ENCODE peak calls at places on chromosomes 13 and 19, in eight cellular contexts. E is K562, X is neuronal stem cell, I is astrocyte, B is hepatocyte, Z is GM12878, U is DND-41, M is GM23248. G is an unnamed sample.
A peak's percentile ranks its signal among the peaks of the same experiment; 100 is the strongest.

GRCh38 chr19:18278521-18279265 is 2.7 kb downstream of the JUND start:
- DNase-seq in I (no peak), E (peak; percentile 29), B (no peak), U (peak; percentile 58), X (no peak), M (peak; percentile 50), Z (no peak), G (peak; percentile 13)

GRCh38 chr19:58325623-58326022 is 1.2 kb upstream of the ZSCAN22 start:
- DNase-seq in E (no peak), M (peak; percentile 65), Z (no peak), B (no peak), I (peak; percentile 29), U (no peak), X (no peak), G (peak; percentile 42)

GRCh38 chr19:34084396-34085145 is 87.7 kb upstream of the LSM14A start:
- DNase-seq in X (no peak), E (no peak), I (no peak), Z (no peak), U (no peak), B (no peak), M (no peak), G (no peak)

GRCh38 chr13:48334534-48335127 is 31.1 kb downstream of the RB1 start:
- DNase-seq in E (no peak), B (peak; percentile 39), Z (peak; percentile 24), I (peak; percentile 21), U (no peak), M (peak; percentile 59), X (no peak), G (peak; percentile 39)

GRCh38 chr19:9877775-9878510 is 42.8 kb downstream of the PIN1 start:
- DNase-seq in M (peak; percentile 65), X (no peak), I (peak; percentile 43), B (no peak), U (no peak), Z (no peak), E (no peak), G (peak; percentile 59)

GRCh38 chr13:27962128-27962841 is 6.8 kb downstream of the CDX2 start:
- DNase-seq in U (no peak), B (peak; percentile 80), M (no peak), E (no peak), X (no peak), Z (no peak), I (no peak), G (no peak)

GRCh38 chr19:47427241-47428176 is 8.2 kb upstream of the MEIS3 start:
- DNase-seq in M (peak; percentile 61), X (peak; percentile 89), U (peak; percentile 69), E (peak; percentile 80), I (peak; percentile 25), B (peak; percentile 84), Z (no peak), G (peak; percentile 45)

GRCh38 chr19:48397636-48398328 is 4.3 kb downstream of the GRIN2D start:
- DNase-seq in X (no peak), U (no peak), B (no peak), E (no peak), Z (no peak), M (peak; percentile 45), I (no peak), G (no peak)

GRCh38 chr19:29387586-29387985 is 138.2 kb upstream of the VSTM2B start:
- DNase-seq in M (no peak), E (no peak), X (no peak), I (no peak), Z (no peak), B (no peak), U (no peak), G (no peak)

GRCh38 chr13:50320297-50320862 is 305.1 kb downstream of the KCNRG start:
- DNase-seq in Z (no peak), U (no peak), M (peak; percentile 53), E (no peak), X (no peak), B (peak; percentile 38), I (peak; percentile 81), G (peak; percentile 84)

GRCh38 chr19:17553256-17553655 is 2.2 kb upstream of the COLGALT1 start:
- DNase-seq in E (no peak), U (peak; percentile 53), B (no peak), Z (no peak), M (peak; percentile 96), X (no peak), I (peak; percentile 91), G (peak; percentile 96)

GRCh38 chr13:102846261-102847015 is 606 bp downstream of the ERCC5 start:
- DNase-seq in M (peak; percentile 79), X (no peak), I (peak; percentile 18), U (peak; percentile 65), B (peak; percentile 55), Z (no peak), E (no peak), G (peak; percentile 41)

GRCh38 chr13:44388427-44388826 is 14.8 kb downstream of the SERP2 start:
- DNase-seq in Z (no peak), I (no peak), U (no peak), B (no peak), E (no peak), X (no peak), M (no peak), G (no peak)

GRCh38 chr13:51644649-51645048 is 60.4 kb downstream of the WDFY2 start:
- DNase-seq in U (no peak), E (no peak), B (no peak), Z (no peak), I (peak; percentile 60), X (no peak), M (peak; percentile 75), G (peak; percentile 40)

GRCh38 chr19:3117746-3118145 is 18.1 kb upstream of the GNA15 start:
- DNase-seq in Z (no peak), M (no peak), E (no peak), I (no peak), X (no peak), B (no peak), U (no peak), G (no peak)

GRCh38 chr19:2083174-2083854 is 12.8 kb downstream of the MOB3A start:
- DNase-seq in E (no peak), B (no peak), U (peak; percentile 92), I (no peak), Z (no peak), M (no peak), X (no peak), G (no peak)

DNA sequence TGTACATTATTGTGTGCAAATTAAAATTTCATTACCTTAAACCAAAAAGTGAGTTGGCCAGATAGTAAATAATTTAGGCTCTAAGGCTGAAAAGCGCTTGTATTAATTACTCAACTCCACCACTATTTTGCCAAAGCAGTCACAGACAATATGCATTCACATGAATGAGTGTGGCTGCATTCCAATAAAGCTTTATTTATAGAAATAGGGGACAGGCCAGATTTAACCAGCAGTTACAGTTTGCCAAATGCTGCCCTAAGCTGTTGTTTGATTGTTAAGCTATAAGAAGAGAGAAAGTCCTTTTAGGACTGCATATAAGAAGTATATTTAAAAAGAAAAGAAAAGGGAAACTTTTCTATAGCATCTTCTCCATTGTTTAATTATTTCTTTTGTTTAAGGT is 342.6 kb downstream of the ITGBL1 start:
- DNase-seq in E (no peak), I (no peak), U (no peak), X (no peak), M (no peak), B (no peak), Z (no peak), G (no peak)
- H2AFZ ChIP-seq in E (no peak overlapping the region), I (no peak overlapping the region), U (no peak overlapping the region), X (no peak overlapping the region), M (no peak overlapping the region), B (no peak overlapping the region), Z (no peak overlapping the region), G (no peak overlapping the region)

GRCh38 chr19:39515551-39516191 is 732 bp downstream of the SELENOV start:
- DNase-seq in X (no peak), I (no peak), Z (no peak), B (peak; percentile 54), M (no peak), E (no peak), U (no peak), G (no peak)

GRCh38 chr19:39516270-39516669 is 1.3 kb downstream of the SELENOV start:
- DNase-seq in Z (no peak), I (no peak), B (no peak), M (no peak), X (no peak), U (no peak), E (no peak), G (no peak)

GRCh38 chr19:39517432-39517831 is 2.5 kb downstream of the SELENOV start:
- DNase-seq in U (no peak), X (no peak), E (no peak), I (no peak), M (no peak), B (no peak), Z (no peak), G (no peak)

GRCh38 chr19:39512964-39513363 is 2.0 kb upstream of the SELENOV start:
- DNase-seq in B (no peak), U (no peak), E (no peak), Z (no peak), X (no peak), M (peak; percentile 5), I (no peak), G (no peak)

DNA sequence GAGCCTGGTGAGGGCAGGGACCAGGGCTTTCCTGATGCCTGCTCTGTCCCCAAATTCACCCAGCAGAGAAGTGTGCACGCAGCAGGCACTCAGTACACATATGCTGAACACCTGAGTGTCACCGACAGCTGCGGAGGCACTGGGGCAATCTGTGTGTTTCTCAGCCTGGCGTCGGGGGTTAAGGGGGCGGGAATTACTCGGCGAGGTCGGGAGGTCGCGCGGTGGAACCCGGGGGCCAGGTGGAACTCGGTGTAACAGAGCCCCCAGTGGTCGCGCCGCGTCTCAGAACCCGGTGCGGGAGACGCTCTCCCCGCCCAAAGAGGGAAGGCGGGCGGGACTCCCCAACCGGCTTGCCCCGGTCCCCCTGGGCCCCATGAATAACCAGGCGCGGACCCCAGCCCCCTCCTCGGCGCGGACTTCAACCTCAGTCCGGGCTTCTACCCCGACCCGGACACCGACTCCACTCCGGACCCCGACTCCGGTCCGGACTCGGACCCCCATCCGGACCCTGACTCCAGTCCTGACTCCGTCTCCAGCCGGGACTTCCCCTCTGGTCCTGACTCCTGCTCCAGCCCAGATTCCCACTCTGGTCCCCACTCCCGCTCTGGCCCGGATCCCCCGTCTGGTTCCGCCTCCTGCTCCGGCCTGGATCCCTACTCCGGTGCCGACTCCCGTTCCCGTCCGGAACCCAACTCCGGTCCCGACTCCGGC is at the start of gene SELENOV:
- DNase-seq in U (no peak), B (peak; percentile 61), I (no peak), X (no peak), M (no peak), Z (no peak), E (peak; percentile 60), G (no peak)
- H3K27ac ChIP-seq in U (no peak within 1 kb of the TSS), B (no peak within 1 kb of the TSS), I (no peak within 1 kb of the TSS), X (no peak within 1 kb of the TSS), M (no peak within 1 kb of the TSS), Z (no peak within 1 kb of the TSS), E (no peak within 1 kb of the TSS), G (no peak within 1 kb of the TSS)

GRCh38 chr19:11494634-11495285 is 10.9 kb downstream of the ZNF653 start:
- DNase-seq in B (no peak), M (no peak), U (no peak), X (no peak), I (no peak), E (no peak), Z (no peak), G (no peak)
- H3K36me3 ChIP-seq in B (no peaks in the 10 kb centered on the region), M (no peaks in the 10 kb centered on the region), U (peaks cover 40% of the 10 kb centered on the region), X (peaks cover 50% of the 10 kb centered on the region), I (no peaks in the 10 kb centered on the region), E (peaks cover 11% of the 10 kb centered on the region), Z (peaks cover 6% of the 10 kb centered on the region), G (peaks cover 2% of the 10 kb centered on the region)

DNA sequence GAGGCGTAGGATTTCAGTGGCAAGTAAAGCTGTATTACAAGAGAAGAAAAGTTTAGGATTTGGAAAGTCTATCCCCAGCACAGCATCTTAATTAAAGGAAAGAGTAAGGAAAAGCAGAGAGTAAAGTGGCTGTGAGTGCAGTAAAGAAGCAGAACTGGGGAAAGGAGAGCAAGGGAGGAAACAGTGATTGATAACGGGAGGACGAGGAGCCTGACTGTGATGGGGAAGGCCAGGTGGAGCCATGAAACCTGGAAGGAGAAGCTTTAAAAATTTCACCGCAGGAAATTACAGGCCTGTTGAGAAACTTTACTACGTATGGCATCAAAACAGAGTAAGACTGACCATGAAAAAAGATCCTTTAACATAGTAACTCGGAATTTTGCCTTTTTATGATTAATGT is 175.6 kb downstream of the SHISA2 start:
- DNase-seq in X (no peak), U (no peak), M (no peak), B (no peak), I (no peak), E (no peak), Z (no peak), G (no peak)
- H2AFZ ChIP-seq in X (no peak overlapping the region), U (peak overlapping the region; percentile 63), M (no peak overlapping the region), B (no peak overlapping the region), I (no peak overlapping the region), E (no peak overlapping the region), Z (no peak overlapping the region), G (no peak overlapping the region)